ENCODE peak calls at places on chromosomes 3 and 15, in ten cellular contexts. F is HCT116; V is CD8-positive, alpha-beta memory T cell; A is stimulated activated CD4-positive, alpha-beta T cell treated with anti-CD3 and anti-CD28 coated beads, Interleukin-2, amount 100 ng/mL, for 48 hours; Q is activated CD4-positive, alpha-beta T cell treated with anti-CD3 and anti-CD28 coated beads for 4 hours; L is SHP77; Z is left lung; R is effector memory CD4-positive, alpha-beta T cell; E is NCI-H1092 treated with DMSO at 0.1 percent for 48 hours; M is KG1. X is an unnamed sample.
A peak's percentile ranks its signal among the peaks of the same experiment; 100 is the strongest.

GRCh38 chr15:32766101-32766500 is 48.3 kb downstream of the GREM1 start:
- DNase-seq in F (no peak), V (no peak), A (no peak), Q (no peak), L (no peak), Z (no peak), R (no peak), E (no peak), M (no peak), X (no peak)

GRCh38 chr15:73964736-73965093 is 27.4 kb downstream of the STOML1 start:
- DNase-seq in F (peak; percentile 72), V (peak; percentile 82), A (peak; percentile 91), Q (peak; percentile 79), L (peak; percentile 65), Z (peak; percentile 70), R (peak; percentile 72), E (peak; percentile 58), M (peak; percentile 86), X (peak; percentile 86)

GRCh38 chr3:3365716-3366115 is 186.2 kb upstream of the CRBN start:
- DNase-seq in F (no peak), V (no peak), A (no peak), Q (no peak), L (no peak), Z (no peak), R (no peak), E (no peak), M (no peak), X (no peak)

GRCh38 chr15:89521605-89522004 is 25.2 kb upstream of the RHCG start:
- DNase-seq in F (no peak), V (no peak), A (no peak), Q (no peak), L (no peak), Z (no peak), R (no peak), E (no peak), M (no peak), X (no peak)

GRCh38 chr3:146658841-146659240 is 53.7 kb upstream of the PLSCR5 start:
- DNase-seq in F (no peak), V (no peak), A (no peak), Q (no peak), L (no peak), Z (no peak), R (no peak), E (no peak), M (no peak), X (no peak)

GRCh38 chr3:173396191-173397041 is 1.1 kb upstream of the NLGN1 start:
- DNase-seq in F (no peak), V (no peak), A (no peak), Q (no peak), L (peak; percentile 31), Z (no peak), R (no peak), E (peak; percentile 69), M (no peak), X (peak; percentile 18)

GRCh38 chr15:99566157-99566900 is 545 bp downstream of the MEF2A start:
- DNase-seq in F (no peak), V (peak; percentile 24), A (no peak), Q (no peak), L (no peak), Z (peak; percentile 40), R (no peak), E (no peak), M (no peak), X (peak; percentile 45)

GRCh38 chr15:90930861-90931629 is 1.3 kb downstream of the HDDC3 start:
- DNase-seq in F (no peak), V (peak; percentile 4), A (no peak), Q (no peak), L (no peak), Z (no peak), R (no peak), E (no peak), M (no peak), X (no peak)

GRCh38 chr15:72685925-72686794 is at the start of the genes BBS4 and HIGD2B:
- DNase-seq in F (peak; percentile 90), V (peak; percentile 84), A (peak; percentile 82), Q (peak; percentile 73), L (no peak), Z (peak; percentile 93), R (peak; percentile 73), E (no peak), M (no peak), X (peak; percentile 93)

GRCh38 chr15:101128191-101128590 is 123.7 kb downstream of the CHSY1 start:
- DNase-seq in F (no peak), V (no peak), A (no peak), Q (no peak), L (no peak), Z (peak; percentile 34), R (no peak), E (peak; percentile 55), M (no peak), X (no peak)

GRCh38 chr3:177401375-177401774 is 204.1 kb upstream of the TBL1XR1 start:
- DNase-seq in F (no peak), V (no peak), A (no peak), Q (no peak), L (no peak), Z (no peak), R (no peak), E (no peak), M (no peak), X (no peak)

GRCh38 chr3:153246805-153247204 is 84.8 kb downstream of the RAP2B start:
- DNase-seq in F (no peak), V (no peak), A (no peak), Q (no peak), L (no peak), Z (no peak), R (no peak), E (no peak), M (no peak), X (no peak)

GRCh38 chr3:43727930-43728329 is 37.2 kb downstream of the ABHD5 start:
- DNase-seq in F (no peak), V (no peak), A (no peak), Q (no peak), L (no peak), Z (no peak), R (no peak), E (no peak), M (no peak), X (peak; percentile 30)